ENCODE peak calls at places on chromosome 3, in nine cellular contexts. H is gastrocnemius medialis, D is uterus, V is tibial artery, R is MM.1S, N is body of pancreas, L is A673, K is cardiac muscle cell, J is HepG2. B is an unnamed sample. For H3K36me3, the result is how much of the 10 kb centered on the place peaks cover.

GRCh38 chr3:78165876-78166275 is 1126.0 kb downstream of the ROBO2 start:
- DNase-seq in H (no peak), D (no peak), V (no peak), R (no peak), N (no peak), L (no peak), K (no peak), J (no peak), B (no peak)

GRCh38 chr3:9994086-9994844 is 7.6 kb upstream of the EMC3 start:
- DNase-seq in H (no peak), D (no peak), V (no peak), R (no peak), N (no peak), L (no peak), K (peak), J (no peak), B (no peak)

GRCh38 chr3:183188895-183189462 is 26.4 kb upstream of the LAMP3 start:
- DNase-seq in H (no peak), D (no peak), V (no peak), R (peak), N (peak), L (peak), K (peak), J (peak), B (peak)

GRCh38 chr3:181879926-181880325 is 168.2 kb downstream of the SOX2 start:
- DNase-seq in H (no peak), D (no peak), V (no peak), R (no peak), N (no peak), L (peak), K (peak), J (no peak), B (no peak)

GRCh38 chr3:158792709-158793108 is 9.1 kb upstream of the MFSD1 start:
- DNase-seq in H (no peak), D (no peak), V (no peak), R (no peak), N (no peak), L (no peak), K (peak), J (no peak), B (no peak)

GRCh38 chr3:148717918-148718317 is 20.2 kb downstream of the AGTR1 start:
- DNase-seq in H (no peak), D (no peak), V (no peak), R (no peak), N (no peak), L (no peak), K (no peak), J (no peak), B (no peak)

GRCh38 chr3:151789853-151790463 is 24.0 kb upstream of the AADAC start:
- DNase-seq in H (no peak), D (no peak), V (no peak), R (no peak), N (no peak), L (no peak), K (no peak), J (peak), B (no peak)

GRCh38 chr3:169227911-169228310 is 435.6 kb downstream of the MECOM start:
- DNase-seq in H (no peak), D (no peak), V (no peak), R (peak), N (no peak), L (no peak), K (peak), J (no peak), B (no peak)

GRCh38 chr3:180048108-180048507 is 11.4 kb upstream of the PEX5L start:
- DNase-seq in H (no peak), D (no peak), V (no peak), R (no peak), N (no peak), L (no peak), K (no peak), J (no peak), B (no peak)

GRCh38 chr3:114241259-114241658 is 3.9 kb upstream of the ZNF80 start:
- DNase-seq in H (no peak), D (no peak), V (no peak), R (no peak), N (no peak), L (no peak), K (no peak), J (no peak), B (no peak)

GRCh38 chr3:36477655-36478054 is 97.4 kb downstream of the STAC start:
- DNase-seq in H (no peak), D (no peak), V (no peak), R (no peak), N (no peak), L (no peak), K (peak), J (no peak), B (no peak)

GRCh38 chr3:196914866-196915265 is 27.5 kb downstream of the NCBP2 start:
- DNase-seq in H (no peak), D (no peak), V (no peak), R (no peak), N (no peak), L (no peak), K (no peak), J (peak), B (no peak)

GRCh38 chr3:174533286-174533685 is 325.8 kb upstream of the NAALADL2 start:
- DNase-seq in H (no peak), D (no peak), V (no peak), R (no peak), N (no peak), L (no peak), K (peak), J (no peak), B (no peak)

GRCh38 chr3:170244566-170244965 is 22.3 kb downstream of the PRKCI start:
- DNase-seq in H (no peak), D (no peak), V (no peak), R (no peak), N (no peak), L (no peak), K (no peak), J (no peak), B (no peak)

GRCh38 chr3:101038393-101038792 is 45.2 kb upstream of the ABI3BP start:
- DNase-seq in H (no peak), D (no peak), V (no peak), R (peak), N (no peak), L (no peak), K (no peak), J (no peak), B (no peak)

GRCh38 chr3:38374221-38374620 is 27.6 kb downstream of the XYLB start:
- DNase-seq in H (no peak), D (no peak), V (no peak), R (no peak), N (no peak), L (no peak), K (no peak), J (no peak), B (no peak)

GRCh38 chr3:110955301-110955880 is 116.2 kb upstream of the NECTIN3 start:
- DNase-seq in H (no peak), D (no peak), V (no peak), R (no peak), N (no peak), L (no peak), K (peak), J (no peak), B (no peak)

GRCh38 chr3:186277268-186277909 is 84.6 kb downstream of the DGKG start:
- DNase-seq in H (no peak), D (no peak), V (no peak), R (no peak), N (peak), L (peak), K (peak), J (peak), B (no peak)

GRCh38 chr3:129975332-129976090 is 991 bp downstream of the TRH start:
- DNase-seq in H (no peak), D (no peak), V (no peak), R (no peak), N (peak), L (peak), K (no peak), J (no peak), B (peak)

GRCh38 chr3:130929827-130930226 is 35.9 kb downstream of the ATP2C1 start:
- DNase-seq in H (no peak), D (no peak), V (no peak), R (no peak), N (no peak), L (no peak), K (no peak), J (no peak), B (no peak)

GRCh38 chr3:181855825-181856224 is 144.1 kb downstream of the SOX2 start:
- DNase-seq in H (no peak), D (no peak), V (no peak), R (peak), N (no peak), L (no peak), K (no peak), J (no peak), B (no peak)

GRCh38 chr3:136194409-136195257 is 1.5 kb downstream of the MSL2 start:
- DNase-seq in H (no peak), D (no peak), V (peak), R (peak), N (peak), L (peak), K (no peak), J (no peak), B (peak)

GRCh38 chr3:65233561-65233960 is 545.8 kb upstream of the ADAMTS9 start:
- DNase-seq in H (no peak), D (no peak), V (no peak), R (no peak), N (no peak), L (no peak), K (no peak), J (no peak), B (no peak)

GRCh38 chr3:100120022-100120421 is 5.7 kb upstream of the FILIP1L start:
- DNase-seq in H (no peak), D (no peak), V (no peak), R (no peak), N (no peak), L (no peak), K (no peak), J (no peak), B (no peak)

GRCh38 chr3:135758961-135759360 is 206.6 kb upstream of the PPP2R3A start:
- DNase-seq in H (no peak), D (no peak), V (no peak), R (no peak), N (no peak), L (no peak), K (no peak), J (no peak), B (no peak)

GRCh38 chr3:59128685-59129084 is 78.9 kb upstream of the CFAP20DC start:
- DNase-seq in H (no peak), D (no peak), V (no peak), R (no peak), N (no peak), L (no peak), K (no peak), J (no peak), B (no peak)

GRCh38 chr3:58164916-58165821 is 45.6 kb downstream of the DNASE1L3 start:
- DNase-seq in H (no peak), D (no peak), V (no peak), R (no peak), N (peak), L (no peak), K (peak), J (peak), B (no peak)

GRCh38 chr3:64639022-64639421 is 48.8 kb downstream of the ADAMTS9 start:
- DNase-seq in H (no peak), D (no peak), V (no peak), R (no peak), N (no peak), L (no peak), K (no peak), J (no peak), B (no peak)

GRCh38 chr3:162391301-162391700 is 894.7 kb downstream of the OTOL1 start:
- DNase-seq in H (no peak), D (no peak), V (no peak), R (no peak), N (no peak), L (no peak), K (peak), J (no peak), B (no peak)

GRCh38 chr3:149013726-149014125 is 22.4 kb downstream of the GYG1 start:
- DNase-seq in H (no peak), D (no peak), V (no peak), R (no peak), N (no peak), L (no peak), K (no peak), J (no peak), B (no peak)

GRCh38 chr3:29644261-29644660 is 363.4 kb downstream of the RBMS3 start:
- DNase-seq in H (no peak), D (no peak), V (no peak), R (no peak), N (no peak), L (no peak), K (no peak), J (no peak), B (no peak)

GRCh38 chr3:143124683-143125520 is 5.3 kb downstream of the CHST2 start:
- DNase-seq in H (no peak), D (no peak), V (no peak), R (no peak), N (no peak), L (no peak), K (peak), J (no peak), B (no peak)

GRCh38 chr3:161567962-161568361 is 71.4 kb downstream of the OTOL1 start:
- DNase-seq in H (no peak), D (no peak), V (no peak), R (no peak), N (no peak), L (no peak), K (no peak), J (no peak), B (no peak)

GRCh38 chr3:148800414-148800813 is 27.2 kb upstream of the CPB1 start:
- DNase-seq in H (no peak), D (no peak), V (no peak), R (no peak), N (no peak), L (no peak), K (no peak), J (no peak), B (no peak)

GRCh38 chr3:14446988-14447570 is 44.7 kb downstream of the SLC6A6 start:
- DNase-seq in H (no peak), D (no peak), V (no peak), R (no peak), N (no peak), L (no peak), K (no peak), J (no peak), B (no peak)
- H3K36me3 ChIP-seq in H (half or more), D (under half), V (under half), R (under half), N (under half), L (under half), K (under half), J (under half), B (under half)

GRCh38 chr3:4517095-4517494 is 23.9 kb downstream of the ITPR1 start:
- DNase-seq in H (no peak), D (no peak), V (no peak), R (no peak), N (no peak), L (no peak), K (no peak), J (no peak), B (no peak)
- TF ChIP-seq CTCF in H (no peak), D (no peak), V (no peak), R (no peak), N (no peak), L (no peak), K (no peak), J (no peak), B (no peak)

DNA sequence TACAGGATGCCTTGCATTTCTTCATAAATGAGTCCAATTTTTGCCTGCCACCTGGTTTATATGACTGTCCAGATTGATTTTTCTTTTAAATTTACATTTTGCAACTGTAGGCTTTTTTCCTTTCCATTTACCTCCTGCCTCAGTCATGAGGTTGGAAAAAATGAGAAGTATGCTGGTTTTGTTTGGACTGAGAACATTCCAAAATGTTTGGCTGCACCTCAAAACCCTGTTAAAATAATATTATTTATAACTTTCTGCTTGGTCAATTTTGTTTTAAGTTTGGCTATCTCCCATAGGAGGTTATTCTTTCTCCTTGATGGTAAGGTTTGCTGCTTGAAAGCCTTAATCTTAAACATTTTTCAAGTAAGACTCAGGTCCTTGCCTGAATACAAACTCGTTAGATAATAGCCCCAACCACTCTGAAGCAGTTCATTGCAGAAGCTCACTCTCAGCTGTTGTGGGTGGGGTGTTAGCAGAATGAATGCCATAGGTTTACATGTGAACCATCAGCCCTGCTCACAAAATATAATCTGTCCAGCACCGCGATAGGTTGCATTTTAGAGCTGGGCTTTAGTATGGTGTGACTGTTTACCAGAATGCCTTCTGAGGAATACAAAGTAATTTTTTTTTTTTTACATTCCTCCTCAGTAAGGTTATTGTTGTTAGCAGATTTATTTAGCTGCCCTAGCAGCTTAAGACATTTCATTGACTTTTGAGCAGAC is 630.9 kb upstream of the KCNMB2 start:
- DNase-seq in H (no peak), D (no peak), V (no peak), R (no peak), N (no peak), L (no peak), K (peak), J (no peak), B (no peak)
- H3K27ac ChIP-seq in H (peak), D (peak), V (peak), R (no peak), N (peak), L (no peak), K (no peak), J (no peak), B (peak)

GRCh38 chr3:160393346-160394008 is 5.5 kb downstream of the IFT80 start:
- DNase-seq in H (no peak), D (no peak), V (no peak), R (no peak), N (no peak), L (no peak), K (no peak), J (no peak), B (no peak)
- H3K36me3 ChIP-seq in H (under half), D (under half), V (under half), R (under half), N (under half), L (under half), K (under half), J (under half), B (under half)

GRCh38 chr3:73908218-73908617 is 283.5 kb upstream of the PDZRN3 start:
- DNase-seq in H (no peak), D (no peak), V (no peak), R (no peak), N (no peak), L (no peak), K (no peak), J (no peak), B (no peak)
- TF ChIP-seq CTCF in H (no peak), D (no peak), V (no peak), R (no peak), N (no peak), L (no peak), K (no peak), J (no peak), B (no peak)

DNA sequence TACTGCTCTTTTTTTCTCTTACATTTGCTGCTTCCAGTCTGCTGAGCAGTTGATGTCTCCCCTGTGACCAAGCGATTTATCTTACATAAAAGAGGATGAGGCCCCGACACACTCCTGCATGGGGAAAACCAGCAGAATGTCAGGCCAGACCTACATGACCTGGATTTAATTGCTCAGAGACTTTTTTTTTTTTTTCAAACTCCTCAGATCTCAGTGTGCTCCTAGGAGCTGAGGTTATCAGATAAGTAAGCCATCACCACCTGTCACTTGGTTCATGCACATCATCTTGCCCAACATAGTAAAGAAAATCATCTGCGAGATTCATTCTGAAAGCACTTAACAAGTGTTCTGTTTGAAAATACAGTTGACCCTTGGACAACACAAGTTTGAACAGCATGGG is 163.1 kb downstream of the PLCL2 start:
- DNase-seq in H (no peak), D (no peak), V (no peak), R (no peak), N (no peak), L (no peak), K (no peak), J (no peak), B (no peak)
- H3K27ac ChIP-seq in H (no peak), D (no peak), V (no peak), R (no peak), N (no peak), L (no peak), K (no peak), J (no peak), B (no peak)

DNA sequence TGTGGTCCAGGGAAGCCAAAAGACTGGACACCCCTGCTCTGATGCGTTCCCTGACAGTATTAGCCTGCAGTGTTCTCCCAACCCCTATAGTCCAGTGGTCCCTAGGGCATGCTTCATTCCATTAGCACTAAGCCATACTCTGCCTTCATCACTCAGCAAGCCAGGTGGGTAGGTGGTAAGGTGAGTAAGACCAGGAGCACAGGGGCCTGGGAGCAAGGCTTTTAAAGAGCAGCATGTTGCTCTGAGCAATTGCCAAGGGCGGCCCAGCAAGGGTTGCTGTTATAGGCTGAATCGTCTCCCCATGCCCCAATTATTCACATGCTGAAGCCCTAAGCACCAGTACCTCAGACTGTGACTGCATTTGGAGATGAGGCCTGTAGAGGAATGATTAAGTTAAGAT is 11.0 kb downstream of the CXCR6 start:
- DNase-seq in H (no peak), D (no peak), V (no peak), R (no peak), N (no peak), L (no peak), K (no peak), J (no peak), B (no peak)
- H3K36me3 ChIP-seq in H (half or more), D (under half), V (half or more), R (under half), N (under half), L (under half), K (half or more), J (under half), B (half or more)